ENCODE peak calls at places on chromosome 15, in seven cellular contexts. Z is AG04449, O is AG10803, S is colonic mucosa, T is fibroblast of lung, G is GM12865, Y is fibroblast of mammary gland. C is an unnamed sample.

GRCh38 chr15:78932216-78932808 is 12.5 kb downstream of the CTSH start:
- DNase-seq in Z (no peak), O (no peak), S (no peak), T (no peak), G (no peak), Y (no peak), C (no peak)

GRCh38 chr15:57667171-57667924 is 39.2 kb upstream of the POLR2M start:
- DNase-seq in Z (peak; percentile 21), O (peak; percentile 81), S (peak; percentile 44), T (peak; percentile 79), G (no peak), Y (peak; percentile 73), C (no peak)

GRCh38 chr15:71397377-71397776 is 282.1 kb downstream of the THSD4 start:
- DNase-seq in Z (no peak), O (peak; percentile 25), S (peak; percentile 40), T (peak; percentile 51), G (no peak), Y (peak; percentile 69), C (no peak)

GRCh38 chr15:49669288-49669687 is 48.4 kb downstream of the DTWD1 start:
- DNase-seq in Z (no peak), O (no peak), S (no peak), T (no peak), G (no peak), Y (no peak), C (no peak)

GRCh38 chr15:38201714-38202113 is 50.9 kb upstream of the SPRED1 start:
- DNase-seq in Z (no peak), O (no peak), S (no peak), T (no peak), G (no peak), Y (no peak), C (no peak)

GRCh38 chr15:52076889-52077781 is 35.4 kb downstream of the BCL2L10 start:
- DNase-seq in Z (no peak), O (peak; percentile 72), S (peak; percentile 50), T (peak; percentile 75), G (peak; percentile 72), Y (peak; percentile 95), C (no peak)

GRCh38 chr15:74505837-74506514 is 35.0 kb upstream of the ARID3B start:
- DNase-seq in Z (no peak), O (peak; percentile 30), S (no peak), T (no peak), G (no peak), Y (peak; percentile 65), C (no peak)

GRCh38 chr15:89790661-89791060 is 14.5 kb downstream of the MESP2 start:
- DNase-seq in Z (no peak), O (no peak), S (no peak), T (no peak), G (no peak), Y (no peak), C (no peak)

GRCh38 chr15:70474682-70475438 is 288.5 kb downstream of the UACA start:
- DNase-seq in Z (peak; percentile 76), O (peak; percentile 94), S (no peak), T (peak; percentile 99), G (no peak), Y (peak; percentile 97), C (no peak)

GRCh38 chr15:36841154-36841553 is 259.2 kb downstream of the MEIS2 start:
- DNase-seq in Z (no peak), O (no peak), S (no peak), T (no peak), G (no peak), Y (no peak), C (no peak)

GRCh38 chr15:58269455-58270414 is 131.6 kb downstream of the AQP9 start:
- DNase-seq in Z (no peak), O (peak; percentile 62), S (peak; percentile 70), T (peak; percentile 74), G (peak; percentile 63), Y (peak; percentile 68), C (peak; percentile 36)

GRCh38 chr15:83843511-83843910 is 189.6 kb downstream of the ADAMTSL3 start:
- DNase-seq in Z (no peak), O (peak; percentile 71), S (no peak), T (peak; percentile 49), G (no peak), Y (peak; percentile 96), C (no peak)

GRCh38 chr15:58065445-58066041 is at the start of gene ALDH1A2:
- DNase-seq in Z (no peak), O (no peak), S (no peak), T (no peak), G (no peak), Y (no peak), C (no peak)

GRCh38 chr15:91852741-91853500 is 587 bp upstream of the SLCO3A1 start:
- DNase-seq in Z (no peak), O (peak; percentile 65), S (peak; percentile 75), T (peak; percentile 70), G (peak; percentile 69), Y (peak; percentile 59), C (peak; percentile 82)

GRCh38 chr15:29428925-29429573 is 159.4 kb upstream of the NSMCE3 start:
- DNase-seq in Z (no peak), O (no peak), S (no peak), T (no peak), G (no peak), Y (no peak), C (no peak)

GRCh38 chr15:91916051-91916450 is 62.5 kb downstream of the SLCO3A1 start:
- DNase-seq in Z (no peak), O (no peak), S (no peak), T (no peak), G (no peak), Y (no peak), C (no peak)

GRCh38 chr15:56244237-56244810 is 645 bp upstream of the RFX7 start:
- DNase-seq in Z (peak; percentile 23), O (peak; percentile 66), S (peak; percentile 70), T (peak; percentile 77), G (peak; percentile 86), Y (peak; percentile 80), C (peak; percentile 55)

GRCh38 chr15:82810061-82810862 is 834 bp downstream of the WHAMM start:
- DNase-seq in Z (no peak), O (peak; percentile 75), S (peak; percentile 25), T (peak; percentile 69), G (peak; percentile 51), Y (peak; percentile 45), C (peak; percentile 38)

GRCh38 chr15:73540161-73540560 is 93.0 kb downstream of the NPTN start:
- DNase-seq in Z (no peak), O (no peak), S (no peak), T (peak; percentile 12), G (no peak), Y (peak; percentile 42), C (no peak)

GRCh38 chr15:52005748-52006701 is 13.0 kb upstream of the MAPK6 start:
- DNase-seq in Z (no peak), O (peak; percentile 34), S (no peak), T (peak; percentile 27), G (peak; percentile 94), Y (peak; percentile 77), C (peak; percentile 60)

GRCh38 chr15:67101981-67102929 is 36.9 kb downstream of the SMAD3 start:
- DNase-seq in Z (peak; percentile 79), O (peak; percentile 92), S (no peak), T (peak; percentile 59), G (peak; percentile 95), Y (peak; percentile 81), C (peak; percentile 62)

GRCh38 chr15:68791431-68792283 is 29.0 kb downstream of the ANP32A start:
- DNase-seq in Z (no peak), O (no peak), S (no peak), T (no peak), G (peak; percentile 91), Y (no peak), C (peak; percentile 79)
- TF ChIP-seq CTCF in Z (no peak), O (no peak), S (no peak), T (no peak), G (no peak), Y (no peak), C (no peak)

GRCh38 chr15:39628821-39629220 is 47.9 kb downstream of the THBS1 start:
- DNase-seq in Z (no peak), O (peak; percentile 37), S (no peak), T (peak; percentile 19), G (no peak), Y (no peak), C (no peak)

GRCh38 chr15:39629906-39630305 is 49.0 kb downstream of the THBS1 start:
- DNase-seq in Z (no peak), O (no peak), S (no peak), T (no peak), G (no peak), Y (no peak), C (no peak)

GRCh38 chr15:39627456-39628130 is 46.7 kb downstream of the THBS1 start:
- DNase-seq in Z (no peak), O (no peak), S (no peak), T (no peak), G (no peak), Y (no peak), C (no peak)

GRCh38 chr15:39629376-39629775 is 48.5 kb downstream of the THBS1 start:
- DNase-seq in Z (no peak), O (no peak), S (peak; percentile 67), T (no peak), G (peak; percentile 61), Y (no peak), C (no peak)

DNA sequence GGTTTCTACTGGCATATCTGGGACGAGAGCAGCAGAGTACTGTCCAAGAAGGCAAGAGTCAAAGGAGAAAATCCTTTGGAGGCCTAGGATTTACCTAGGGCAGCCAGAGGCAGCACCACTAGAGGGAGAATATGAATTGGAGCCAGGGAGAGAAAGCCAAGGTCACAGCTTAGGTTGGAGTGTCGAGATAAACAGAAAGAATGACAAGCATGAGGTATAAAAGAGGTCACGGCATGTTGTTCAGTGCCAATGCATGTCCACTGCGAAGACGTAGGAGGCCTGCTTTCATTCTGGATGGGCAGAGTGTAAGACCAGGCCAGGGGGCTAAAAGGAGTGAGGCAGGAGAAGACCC is 47.2 kb downstream of the THBS1 start:
- DNase-seq in Z (no peak), O (no peak), S (no peak), T (no peak), G (no peak), Y (no peak), C (no peak)
- TF ChIP-seq CTCF in Z (peak; percentile 12), O (peak; percentile 22), S (no peak), T (peak; percentile 16), G (no peak), Y (peak; percentile 14), C (no peak)

DNA sequence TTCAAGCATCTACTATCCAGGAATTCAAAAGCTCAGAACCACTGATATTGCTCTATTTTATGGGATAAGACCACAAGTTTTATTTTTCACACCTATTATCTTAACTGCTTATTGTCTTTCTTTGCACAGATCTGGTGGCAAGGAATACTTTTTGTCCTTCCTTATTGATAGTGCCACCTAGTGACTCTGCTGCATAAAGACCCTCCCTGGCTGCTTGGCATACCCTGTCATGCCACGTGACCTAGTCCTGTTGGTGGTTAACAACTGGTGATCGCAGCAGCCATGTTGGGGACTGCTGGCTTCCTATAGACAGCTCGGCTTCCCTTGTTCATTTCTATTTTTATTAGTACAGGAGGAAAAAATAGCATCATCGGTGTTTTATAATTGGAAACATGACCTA is 236.3 kb downstream of the MEX3B start:
- DNase-seq in Z (no peak), O (peak; percentile 4), S (no peak), T (peak; percentile 18), G (peak; percentile 39), Y (peak; percentile 3), C (no peak)
- TF ChIP-seq CTCF in Z (peak; percentile 16), O (no peak), S (no peak), T (peak; percentile 8), G (no peak), Y (no peak), C (peak; percentile 18)

DNA sequence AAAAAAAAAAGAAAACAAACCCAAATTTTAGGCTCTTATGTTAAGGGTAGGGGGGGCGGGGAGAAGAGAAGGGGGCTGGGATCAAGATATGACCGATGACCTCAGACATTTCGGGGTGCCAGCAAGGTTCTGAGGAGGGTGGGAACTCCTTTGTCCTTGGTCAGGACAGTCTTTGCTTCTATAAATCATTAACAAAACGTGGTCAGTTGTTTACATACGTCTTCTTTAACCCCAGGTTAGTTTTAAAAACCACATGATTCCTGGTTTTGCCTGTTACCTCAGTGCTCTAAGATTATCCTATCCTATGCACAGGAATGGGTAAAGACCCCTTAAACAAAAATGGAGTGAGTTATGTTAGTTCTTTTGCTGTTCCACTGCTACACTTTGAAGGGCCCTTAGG is 285.5 kb downstream of the GABRG3 start:
- DNase-seq in Z (no peak), O (no peak), S (no peak), T (no peak), G (no peak), Y (no peak), C (no peak)
- TF ChIP-seq CTCF in Z (no peak), O (no peak), S (no peak), T (no peak), G (no peak), Y (no peak), C (no peak)